ENCODE peak calls at places on chromosomes 2 and 18, in eight cellular contexts. One of them, this sample, is unnamed.

GRCh38 chr2:20499387-20499786 is 52.5 kb downstream of the RHOB start:
- DNase-seq in tibial artery: no peak
- DNase-seq in MV-4-11: no peak
- DNase-seq in natural killer cell treated with Interleukin-12 subunit alpha and Interleukin-12 subunit beta and Interleukin-15 and Interleukin-18, amount 100 ng/mL, for 72 hours: no peak
- DNase-seq in CD4-positive, alpha-beta T cell: no peak
- DNase-seq in activated T-cell treated with anti-CD3 and anti-CD28 coated beads for 48 hours: no peak
- DNase-seq in NCI-H1694: no peak
- DNase-seq in EH: no peak
- DNase-seq in this sample: no peak

GRCh38 chr2:78992807-78993517 is 32.5 kb upstream of the REG3G start:
- DNase-seq in tibial artery: no peak
- DNase-seq in MV-4-11: no peak
- DNase-seq in natural killer cell treated with Interleukin-12 subunit alpha and Interleukin-12 subunit beta and Interleukin-15 and Interleukin-18, amount 100 ng/mL, for 72 hours: no peak
- DNase-seq in CD4-positive, alpha-beta T cell: no peak
- DNase-seq in activated T-cell treated with anti-CD3 and anti-CD28 coated beads for 48 hours: no peak
- DNase-seq in NCI-H1694: no peak
- DNase-seq in EH: no peak
- DNase-seq in this sample: no peak

GRCh38 chr18:76654536-76654935 is 159.5 kb upstream of the ZNF516 start:
- DNase-seq in tibial artery: no peak
- DNase-seq in MV-4-11: no peak
- DNase-seq in natural killer cell treated with Interleukin-12 subunit alpha and Interleukin-12 subunit beta and Interleukin-15 and Interleukin-18, amount 100 ng/mL, for 72 hours: no peak
- DNase-seq in CD4-positive, alpha-beta T cell: no peak
- DNase-seq in activated T-cell treated with anti-CD3 and anti-CD28 coated beads for 48 hours: no peak
- DNase-seq in NCI-H1694: no peak
- DNase-seq in EH: peak; percentile 35
- DNase-seq in this sample: peak; percentile 65

GRCh38 chr2:221377061-221377460 is 195.0 kb downstream of the EPHA4 start:
- DNase-seq in tibial artery: no peak
- DNase-seq in MV-4-11: no peak
- DNase-seq in natural killer cell treated with Interleukin-12 subunit alpha and Interleukin-12 subunit beta and Interleukin-15 and Interleukin-18, amount 100 ng/mL, for 72 hours: no peak
- DNase-seq in CD4-positive, alpha-beta T cell: no peak
- DNase-seq in activated T-cell treated with anti-CD3 and anti-CD28 coated beads for 48 hours: no peak
- DNase-seq in NCI-H1694: no peak
- DNase-seq in EH: peak; percentile 30
- DNase-seq in this sample: peak; percentile 17

GRCh38 chr2:218259099-218259921 is 1.5 kb upstream of the GPBAR1 start:
- DNase-seq in tibial artery: peak; percentile 73
- DNase-seq in MV-4-11: peak; percentile 68
- DNase-seq in natural killer cell treated with Interleukin-12 subunit alpha and Interleukin-12 subunit beta and Interleukin-15 and Interleukin-18, amount 100 ng/mL, for 72 hours: no peak
- DNase-seq in CD4-positive, alpha-beta T cell: no peak
- DNase-seq in activated T-cell treated with anti-CD3 and anti-CD28 coated beads for 48 hours: no peak
- DNase-seq in NCI-H1694: no peak
- DNase-seq in EH: peak; percentile 82
- DNase-seq in this sample: peak; percentile 88

GRCh38 chr18:24683965-24684364 is 223.5 kb downstream of the HRH4 start:
- DNase-seq in tibial artery: no peak
- DNase-seq in MV-4-11: peak; percentile 6
- DNase-seq in natural killer cell treated with Interleukin-12 subunit alpha and Interleukin-12 subunit beta and Interleukin-15 and Interleukin-18, amount 100 ng/mL, for 72 hours: no peak
- DNase-seq in CD4-positive, alpha-beta T cell: no peak
- DNase-seq in activated T-cell treated with anti-CD3 and anti-CD28 coated beads for 48 hours: no peak
- DNase-seq in NCI-H1694: no peak
- DNase-seq in EH: peak; percentile 10
- DNase-seq in this sample: peak; percentile 10

GRCh38 chr2:106342801-106343200 is 125.4 kb downstream of the RGPD3 start:
- DNase-seq in tibial artery: no peak
- DNase-seq in MV-4-11: no peak
- DNase-seq in natural killer cell treated with Interleukin-12 subunit alpha and Interleukin-12 subunit beta and Interleukin-15 and Interleukin-18, amount 100 ng/mL, for 72 hours: no peak
- DNase-seq in CD4-positive, alpha-beta T cell: no peak
- DNase-seq in activated T-cell treated with anti-CD3 and anti-CD28 coated beads for 48 hours: no peak
- DNase-seq in NCI-H1694: no peak
- DNase-seq in EH: no peak
- DNase-seq in this sample: no peak

GRCh38 chr18:55863876-55864275 is 275.9 kb upstream of the TCF4 start:
- DNase-seq in tibial artery: no peak
- DNase-seq in MV-4-11: no peak
- DNase-seq in natural killer cell treated with Interleukin-12 subunit alpha and Interleukin-12 subunit beta and Interleukin-15 and Interleukin-18, amount 100 ng/mL, for 72 hours: no peak
- DNase-seq in CD4-positive, alpha-beta T cell: no peak
- DNase-seq in activated T-cell treated with anti-CD3 and anti-CD28 coated beads for 48 hours: no peak
- DNase-seq in NCI-H1694: peak; percentile 93
- DNase-seq in EH: peak; percentile 82
- DNase-seq in this sample: peak; percentile 49

GRCh38 chr2:19488009-19488691 is 129.7 kb upstream of the OSR1 start:
- DNase-seq in tibial artery: no peak
- DNase-seq in MV-4-11: peak; percentile 52
- DNase-seq in natural killer cell treated with Interleukin-12 subunit alpha and Interleukin-12 subunit beta and Interleukin-15 and Interleukin-18, amount 100 ng/mL, for 72 hours: no peak
- DNase-seq in CD4-positive, alpha-beta T cell: no peak
- DNase-seq in activated T-cell treated with anti-CD3 and anti-CD28 coated beads for 48 hours: no peak
- DNase-seq in NCI-H1694: no peak
- DNase-seq in EH: peak; percentile 58
- DNase-seq in this sample: peak; percentile 82

GRCh38 chr18:73006331-73006730 is 138.5 kb upstream of the NETO1 start:
- DNase-seq in tibial artery: no peak
- DNase-seq in MV-4-11: no peak
- DNase-seq in natural killer cell treated with Interleukin-12 subunit alpha and Interleukin-12 subunit beta and Interleukin-15 and Interleukin-18, amount 100 ng/mL, for 72 hours: no peak
- DNase-seq in CD4-positive, alpha-beta T cell: no peak
- DNase-seq in activated T-cell treated with anti-CD3 and anti-CD28 coated beads for 48 hours: no peak
- DNase-seq in NCI-H1694: no peak
- DNase-seq in EH: no peak
- DNase-seq in this sample: no peak

GRCh38 chr18:2878656-2879330 is 32.0 kb downstream of the EMILIN2 start:
- DNase-seq in tibial artery: no peak
- DNase-seq in MV-4-11: no peak
- DNase-seq in natural killer cell treated with Interleukin-12 subunit alpha and Interleukin-12 subunit beta and Interleukin-15 and Interleukin-18, amount 100 ng/mL, for 72 hours: no peak
- DNase-seq in CD4-positive, alpha-beta T cell: no peak
- DNase-seq in activated T-cell treated with anti-CD3 and anti-CD28 coated beads for 48 hours: no peak
- DNase-seq in NCI-H1694: no peak
- DNase-seq in EH: no peak
- DNase-seq in this sample: peak; percentile 11

GRCh38 chr2:61423714-61424113 is 47.2 kb downstream of the USP34 start:
- DNase-seq in tibial artery: no peak
- DNase-seq in MV-4-11: no peak
- DNase-seq in natural killer cell treated with Interleukin-12 subunit alpha and Interleukin-12 subunit beta and Interleukin-15 and Interleukin-18, amount 100 ng/mL, for 72 hours: no peak
- DNase-seq in CD4-positive, alpha-beta T cell: no peak
- DNase-seq in activated T-cell treated with anti-CD3 and anti-CD28 coated beads for 48 hours: no peak
- DNase-seq in NCI-H1694: no peak
- DNase-seq in EH: peak; percentile 69
- DNase-seq in this sample: peak; percentile 81

GRCh38 chr2:124209441-124209840 is 184.4 kb downstream of the CNTNAP5 start:
- DNase-seq in tibial artery: no peak
- DNase-seq in MV-4-11: no peak
- DNase-seq in natural killer cell treated with Interleukin-12 subunit alpha and Interleukin-12 subunit beta and Interleukin-15 and Interleukin-18, amount 100 ng/mL, for 72 hours: no peak
- DNase-seq in CD4-positive, alpha-beta T cell: no peak
- DNase-seq in activated T-cell treated with anti-CD3 and anti-CD28 coated beads for 48 hours: no peak
- DNase-seq in NCI-H1694: no peak
- DNase-seq in EH: no peak
- DNase-seq in this sample: no peak

GRCh38 chr2:58798787-58799186 is 557.7 kb upstream of the FANCL start:
- DNase-seq in tibial artery: no peak
- DNase-seq in MV-4-11: peak; percentile 28
- DNase-seq in natural killer cell treated with Interleukin-12 subunit alpha and Interleukin-12 subunit beta and Interleukin-15 and Interleukin-18, amount 100 ng/mL, for 72 hours: no peak
- DNase-seq in CD4-positive, alpha-beta T cell: no peak
- DNase-seq in activated T-cell treated with anti-CD3 and anti-CD28 coated beads for 48 hours: no peak
- DNase-seq in NCI-H1694: no peak
- DNase-seq in EH: no peak
- DNase-seq in this sample: no peak

GRCh38 chr18:78390348-78390929 is 589.2 kb upstream of the SALL3 start:
- DNase-seq in tibial artery: no peak
- DNase-seq in MV-4-11: no peak
- DNase-seq in natural killer cell treated with Interleukin-12 subunit alpha and Interleukin-12 subunit beta and Interleukin-15 and Interleukin-18, amount 100 ng/mL, for 72 hours: no peak
- DNase-seq in CD4-positive, alpha-beta T cell: no peak
- DNase-seq in activated T-cell treated with anti-CD3 and anti-CD28 coated beads for 48 hours: no peak
- DNase-seq in NCI-H1694: no peak
- DNase-seq in EH: no peak
- DNase-seq in this sample: no peak

GRCh38 chr2:209636066-209636465 is 135.6 kb upstream of the UNC80 start:
- DNase-seq in tibial artery: no peak
- DNase-seq in MV-4-11: no peak
- DNase-seq in natural killer cell treated with Interleukin-12 subunit alpha and Interleukin-12 subunit beta and Interleukin-15 and Interleukin-18, amount 100 ng/mL, for 72 hours: no peak
- DNase-seq in CD4-positive, alpha-beta T cell: no peak
- DNase-seq in activated T-cell treated with anti-CD3 and anti-CD28 coated beads for 48 hours: no peak
- DNase-seq in NCI-H1694: no peak
- DNase-seq in EH: no peak
- DNase-seq in this sample: peak; percentile 18

GRCh38 chr2:168642873-168643272 is 159.6 kb upstream of the NOSTRIN start:
- DNase-seq in tibial artery: no peak
- DNase-seq in MV-4-11: no peak
- DNase-seq in natural killer cell treated with Interleukin-12 subunit alpha and Interleukin-12 subunit beta and Interleukin-15 and Interleukin-18, amount 100 ng/mL, for 72 hours: no peak
- DNase-seq in CD4-positive, alpha-beta T cell: no peak
- DNase-seq in activated T-cell treated with anti-CD3 and anti-CD28 coated beads for 48 hours: no peak
- DNase-seq in NCI-H1694: no peak
- DNase-seq in EH: no peak
- DNase-seq in this sample: no peak

GRCh38 chr2:238158807-238159539 is at the start of gene ERFE:
- DNase-seq in tibial artery: no peak
- DNase-seq in MV-4-11: peak; percentile 4
- DNase-seq in natural killer cell treated with Interleukin-12 subunit alpha and Interleukin-12 subunit beta and Interleukin-15 and Interleukin-18, amount 100 ng/mL, for 72 hours: no peak
- DNase-seq in CD4-positive, alpha-beta T cell: peak; percentile 30
- DNase-seq in activated T-cell treated with anti-CD3 and anti-CD28 coated beads for 48 hours: peak; percentile 63
- DNase-seq in NCI-H1694: no peak
- DNase-seq in EH: peak; percentile 57
- DNase-seq in this sample: no peak

This sample was measured in fibroblast of mammary gland.